ENCODE peak calls at places on chromosome 19, in eight cellular contexts. U is GM04504; Q is activated CD4-positive, alpha-beta T cell treated with anti-CD3 and anti-CD28 coated beads for 48 hours; R is skeletal muscle cell; J is right atrium auricular region; D is LNCaP clone FGC; Z is activated CD4-positive, CD25-positive, alpha-beta regulatory T cell treated with anti-CD3 and anti-CD28 coated beads, Interleukin-2, amount 50 U/mL, for 16 hours; Y is T-helper 2 cell. I is an unnamed sample.

GRCh38 chr19:48842744-48843162 is 6.5 kb upstream of the HSD17B14 start:
- DNase-seq in Q (peak; percentile 51), R (no peak), J (no peak), U (peak; percentile 21), Z (peak; percentile 27), D (no peak), Y (no peak), I (no peak)

GRCh38 chr19:52086481-52086880 is 9.1 kb downstream of the ZNF841 start:
- DNase-seq in R (peak; percentile 23), U (peak; percentile 5), J (no peak), Y (no peak), Z (no peak), Q (no peak), D (no peak), I (no peak)

GRCh38 chr19:45008554-45008953 is 7.3 kb downstream of the RELB start:
- DNase-seq in D (no peak), Q (no peak), U (no peak), J (no peak), R (no peak), Z (no peak), Y (no peak), I (no peak)

GRCh38 chr19:31418055-31418454 is 68.8 kb upstream of the TSHZ3 start:
- DNase-seq in R (no peak), U (no peak), Z (no peak), J (no peak), Y (no peak), Q (no peak), D (no peak), I (no peak)

GRCh38 chr19:57212109-57212508 is 18.7 kb upstream of the AURKC start:
- DNase-seq in Y (no peak), J (no peak), D (no peak), Z (no peak), Q (no peak), U (no peak), R (no peak), I (no peak)

GRCh38 chr19:30360378-30361106 is 11.6 kb upstream of the ZNF536 start:
- DNase-seq in U (no peak), Y (no peak), R (no peak), Z (no peak), Q (no peak), D (no peak), J (no peak), I (no peak)

GRCh38 chr19:33134571-33135041 is 2.7 kb downstream of the WDR88 start:
- DNase-seq in Z (peak; percentile 15), U (no peak), Q (peak; percentile 78), Y (no peak), D (no peak), J (no peak), R (no peak), I (no peak)

GRCh38 chr19:49894879-49895565 is 1.7 kb downstream of the IL4I1 start:
- DNase-seq in Q (peak; percentile 62), U (no peak), J (no peak), R (no peak), D (no peak), Z (no peak), Y (no peak), I (no peak)

GRCh38 chr19:38229585-38230073 is 5.6 kb upstream of the DPF1 start:
- DNase-seq in D (no peak), U (peak; percentile 77), J (no peak), Z (peak; percentile 40), Y (peak; percentile 37), R (peak; percentile 70), Q (peak; percentile 84), I (peak; percentile 63)

GRCh38 chr19:49347835-49348234 is 12.6 kb downstream of the CD37 start:
- DNase-seq in U (peak; percentile 72), Z (no peak), Q (peak; percentile 34), D (no peak), R (no peak), Y (no peak), J (no peak), I (no peak)

GRCh38 chr19:821976-822773 is 420 bp upstream of the PLPPR3 start:
- DNase-seq in R (no peak), D (no peak), U (no peak), Q (no peak), Z (no peak), Y (no peak), J (no peak), I (no peak)

GRCh38 chr19:44883962-44884361 is 7.1 kb upstream of the TOMM40 start:
- DNase-seq in D (no peak), U (no peak), R (no peak), Z (no peak), Q (no peak), Y (no peak), J (no peak), I (no peak)

GRCh38 chr19:5539431-5539833 is 28.3 kb downstream of the TINCR start:
- DNase-seq in D (no peak), J (no peak), Y (no peak), U (no peak), Q (no peak), R (no peak), Z (no peak), I (no peak)

GRCh38 chr19:29660835-29661234 is 4.4 kb upstream of the PLEKHF1 start:
- DNase-seq in Y (no peak), R (no peak), U (no peak), D (no peak), Q (peak; percentile 75), J (no peak), Z (no peak), I (no peak)

GRCh38 chr19:35314858-35315470 is 14.0 kb upstream of the CD22 start:
- DNase-seq in D (no peak), Y (no peak), Q (no peak), R (no peak), Z (no peak), J (no peak), U (no peak), I (no peak)

GRCh38 chr19:45507864-45508680 is 793 bp downstream of the VASP start:
- DNase-seq in J (no peak), D (no peak), Q (peak; percentile 66), R (no peak), U (no peak), Y (no peak), Z (no peak), I (no peak)

GRCh38 chr19:36891768-36892357 is 24.2 kb downstream of the ZNF829 start:
- DNase-seq in Q (no peak), Y (no peak), D (no peak), U (no peak), Z (no peak), R (no peak), J (no peak), I (no peak)

GRCh38 chr19:46717716-46718143 is 816 bp upstream of the PRKD2 start:
- DNase-seq in Z (no peak), U (no peak), D (no peak), Y (no peak), Q (peak; percentile 24), J (no peak), R (no peak), I (no peak)